ENCODE peak calls at places on chromosomes 5 and 9, in seven cellular contexts. Z, F, L, H, M, B and T are unnamed samples.

GRCh38 chr9:113636165-113636564 is 172.6 kb downstream of the RGS3 start:
- DNase-seq in Z (peak), F (no peak), L (peak), H (no peak), M (no peak), B (peak), T (no peak)

GRCh38 chr5:101866473-101866872 is 429.6 kb downstream of the SLCO4C1 start:
- DNase-seq in Z (no peak), F (no peak), L (no peak), H (no peak), M (no peak), B (no peak), T (no peak)

GRCh38 chr9:136311433-136312375 is 7.8 kb upstream of the CCDC187 start:
- DNase-seq in Z (no peak), F (no peak), L (peak), H (no peak), M (no peak), B (peak), T (peak)

GRCh38 chr9:6054280-6055099 is 39.1 kb upstream of the RANBP6 start:
- DNase-seq in Z (peak), F (peak), L (peak), H (no peak), M (peak), B (peak), T (peak)

GRCh38 chr5:122457178-122457826 is 145.3 kb downstream of the SNCAIP start:
- DNase-seq in Z (no peak), F (no peak), L (no peak), H (no peak), M (no peak), B (no peak), T (no peak)

GRCh38 chr9:130701059-130702022 is 7.8 kb downstream of the EXOSC2 start:
- DNase-seq in Z (peak), F (peak), L (peak), H (no peak), M (peak), B (peak), T (peak)

GRCh38 chr9:114590328-114590727 is 2.8 kb downstream of the ATP6V1G1 start:
- DNase-seq in Z (no peak), F (no peak), L (no peak), H (no peak), M (no peak), B (no peak), T (no peak)

GRCh38 chr5:72234265-72234700 is 85.8 kb downstream of the MRPS27 start:
- DNase-seq in Z (no peak), F (no peak), L (peak), H (no peak), M (peak), B (no peak), T (peak)

GRCh38 chr5:6753851-6754250 is 40.6 kb downstream of the TENT4A start:
- DNase-seq in Z (no peak), F (no peak), L (no peak), H (no peak), M (no peak), B (no peak), T (no peak)

GRCh38 chr9:70392189-70392588 is 22.3 kb downstream of the KLF9 start:
- DNase-seq in Z (peak), F (no peak), L (peak), H (no peak), M (no peak), B (no peak), T (no peak)

GRCh38 chr5:65391591-65391990 is 90.1 kb downstream of the ADAMTS6 start:
- DNase-seq in Z (no peak), F (no peak), L (no peak), H (no peak), M (peak), B (no peak), T (peak)

GRCh38 chr9:85155380-85155779 is 485.9 kb downstream of the NTRK2 start:
- DNase-seq in Z (no peak), F (no peak), L (no peak), H (no peak), M (no peak), B (no peak), T (no peak)

GRCh38 chr5:45262061-45262590 is 434.1 kb downstream of the HCN1 start:
- DNase-seq in Z (no peak), F (no peak), L (no peak), H (no peak), M (no peak), B (peak), T (no peak)